ENCODE peak calls at places on chromosomes 11 and 22, in four cellular contexts. O is HCT116, Z is adrenal gland, N is suprapubic skin. I is an unnamed sample.

GRCh38 chr11:35063453-35063852 is 75.5 kb upstream of the CD44 start:
- DNase-seq in O (no peak), Z (no peak), N (no peak), I (no peak)

GRCh38 chr11:26936109-26936508 is 57.8 kb upstream of the FIBIN start:
- DNase-seq in O (no peak), Z (no peak), N (no peak), I (no peak)

GRCh38 chr11:119721129-119722120 is 7.6 kb downstream of the NECTIN1 start:
- DNase-seq in O (no peak), Z (peak; percentile 48), N (no peak), I (peak; percentile 51)

GRCh38 chr22:47164514-47165337 is 402.3 kb downstream of the TBC1D22A start:
- DNase-seq in O (no peak), Z (peak; percentile 25), N (peak; percentile 67), I (no peak)

GRCh38 chr22:44578115-44578457 is 80.1 kb upstream of the RTL6 start:
- DNase-seq in O (no peak), Z (no peak), N (no peak), I (no peak)

GRCh38 chr11:71311928-71312510 is 59.6 kb upstream of the SHANK2 start:
- DNase-seq in O (no peak), Z (no peak), N (peak; percentile 12), I (no peak)

GRCh38 chr11:57513911-57514537 is 1.5 kb downstream of the SLC43A1 start:
- DNase-seq in O (no peak), Z (peak; percentile 64), N (no peak), I (no peak)

GRCh38 chr11:2898366-2899079 is 12.9 kb upstream of the CDKN1C start:
- DNase-seq in O (no peak), Z (peak; percentile 85), N (no peak), I (peak; percentile 95)

DNA sequence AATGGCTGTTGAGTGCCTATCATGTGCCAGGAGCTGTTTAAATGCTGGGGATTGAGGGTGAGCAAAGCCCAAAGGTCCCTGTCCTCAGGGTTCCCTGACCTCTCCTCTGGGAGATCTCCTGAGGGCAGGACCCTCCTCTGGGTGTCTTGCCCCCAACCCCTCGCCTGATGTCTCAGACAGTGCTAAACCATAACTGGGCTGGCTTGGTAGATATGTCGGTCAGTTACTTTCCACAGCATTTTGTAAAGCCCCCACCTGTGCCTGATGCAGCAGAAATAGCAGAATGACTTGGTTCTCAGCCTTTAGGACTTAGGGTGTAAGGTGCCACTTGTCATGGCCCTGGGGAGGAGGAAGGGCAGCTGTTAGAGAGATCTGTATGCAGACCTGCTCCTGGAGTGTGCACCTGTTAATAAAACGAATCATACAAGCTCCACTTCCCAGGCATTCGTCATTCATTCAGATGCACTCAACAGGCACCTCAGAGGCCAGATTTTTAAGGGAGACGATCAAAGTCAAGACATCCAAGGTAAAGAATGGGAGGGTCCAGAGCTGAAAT is 88.1 kb downstream of the TP53I11 start:
- DNase-seq in O (no peak), Z (no peak), N (no peak), I (no peak)
- TF ChIP-seq POLR2A in O (no peak), Z (no peak), N (no peak), I (no peak)

DNA sequence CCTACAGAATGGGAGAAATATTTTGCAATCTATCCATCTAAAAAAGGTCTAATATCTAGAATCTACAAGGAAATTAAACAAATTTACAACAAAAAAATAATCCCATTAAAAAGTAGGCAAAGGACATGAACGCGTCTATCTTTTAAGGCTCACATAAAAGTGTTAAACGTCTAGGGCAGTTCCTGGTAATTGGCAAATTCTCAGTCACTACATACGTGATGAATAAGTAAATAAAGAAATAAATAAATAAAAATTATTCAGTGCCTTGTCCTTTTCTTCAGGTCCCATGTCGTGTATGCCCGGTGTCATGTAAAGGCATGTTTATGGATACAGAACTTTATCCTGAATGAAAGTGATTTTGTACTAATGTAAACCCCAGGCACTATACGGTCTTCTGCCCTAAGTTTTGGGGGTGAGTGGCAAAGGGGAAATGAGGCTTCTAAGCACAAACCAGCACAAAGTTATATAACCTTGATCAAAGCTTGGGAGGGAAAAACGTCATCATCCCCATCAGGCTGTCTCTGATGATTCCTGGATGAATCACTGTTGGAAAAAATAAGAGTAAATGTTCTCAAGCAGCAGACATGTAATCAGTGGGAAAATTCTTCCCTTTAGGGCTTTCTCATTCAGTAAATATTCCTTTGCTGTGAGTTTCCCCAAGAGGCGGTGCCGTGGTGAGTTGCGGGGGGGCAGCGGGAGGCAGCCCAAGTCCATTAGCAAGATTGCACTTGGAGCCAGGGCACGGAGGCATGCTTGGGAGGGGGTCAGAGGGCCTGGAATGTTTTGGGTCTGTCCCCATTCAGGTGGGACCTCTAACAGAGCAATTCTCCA is 30.4 kb upstream of the MICAL2 start:
- DNase-seq in O (peak; percentile 79), Z (peak; percentile 35), N (peak; percentile 83), I (no peak)
- TF ChIP-seq POLR2A in O (no peak), Z (no peak), N (no peak), I (no peak)

GRCh38 chr11:65962136-65962564 is 616 bp downstream of the SART1 start:
- DNase-seq in O (no peak), Z (no peak), N (no peak), I (no peak)

GRCh38 chr11:65958306-65958705 is 3.2 kb upstream of the SART1 start:
- DNase-seq in O (no peak), Z (no peak), N (no peak), I (no peak)

GRCh38 chr11:65958774-65959420 is 2.6 kb upstream of the SART1 start:
- DNase-seq in O (no peak), Z (no peak), N (no peak), I (no peak)

GRCh38 chr11:65960824-65961266 is 689 bp upstream of the SART1 start:
- DNase-seq in O (no peak), Z (no peak), N (no peak), I (no peak)

DNA sequence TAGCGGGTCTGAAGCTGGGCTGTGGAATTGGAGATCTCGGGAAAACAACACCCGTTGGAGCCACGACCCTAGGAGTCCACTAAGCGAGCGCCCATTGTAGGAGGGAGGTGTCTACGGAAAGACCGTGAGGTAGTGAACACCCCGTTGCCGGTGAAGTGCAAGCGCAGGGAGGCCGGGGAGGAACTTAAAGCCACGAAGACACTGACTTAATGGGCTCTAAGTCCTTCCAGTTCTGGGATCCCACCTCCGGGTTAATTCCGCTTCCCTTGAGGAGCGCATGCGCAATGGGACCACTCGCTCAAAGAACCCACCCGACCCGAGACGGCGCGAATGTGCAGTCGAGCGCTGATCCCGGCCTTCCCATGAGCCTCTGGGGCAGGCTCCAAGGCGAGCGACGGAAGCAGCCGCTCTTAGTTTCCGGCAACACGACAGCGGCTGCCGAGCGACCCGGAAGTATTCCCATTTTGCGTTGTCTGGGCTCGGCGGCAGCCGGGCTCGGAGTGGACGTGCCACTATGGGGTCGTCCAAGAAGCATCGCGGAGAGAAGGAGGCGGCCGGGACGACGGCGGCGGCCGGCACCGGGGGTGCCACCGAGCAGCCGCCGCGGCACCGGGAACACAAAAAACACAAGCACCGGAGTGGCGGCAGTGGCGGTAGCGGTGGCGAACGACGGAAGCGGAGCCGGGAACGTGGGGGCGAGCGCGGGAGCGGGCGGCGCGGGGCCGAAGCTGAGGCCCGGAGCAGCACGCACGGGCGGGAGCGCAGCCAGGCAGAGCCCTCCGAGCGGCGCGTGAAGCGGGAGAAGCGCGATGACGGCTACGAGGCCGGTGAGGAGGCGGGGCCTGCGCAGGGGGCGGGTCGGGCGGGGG is at the start of gene SART1:
- DNase-seq in O (peak; percentile 95), Z (peak; percentile 98), N (peak; percentile 99), I (peak; percentile 99)
- TF ChIP-seq POLR2A in O (peak; percentile 71), Z (peak; percentile 54), N (no peak), I (no peak)

GRCh38 chr11:60984616-60985015 is 13.1 kb downstream of the CD6 start:
- DNase-seq in O (no peak), Z (no peak), N (no peak), I (no peak)

GRCh38 chr11:60985501-60985900 is 14.0 kb downstream of the CD6 start:
- DNase-seq in O (no peak), Z (no peak), N (no peak), I (no peak)

GRCh38 chr11:60984149-60984548 is 12.7 kb downstream of the CD6 start:
- DNase-seq in O (no peak), Z (no peak), N (no peak), I (no peak)

GRCh38 chr11:60987577-60988277 is 16.2 kb downstream of the CD6 start:
- DNase-seq in O (no peak), Z (no peak), N (no peak), I (no peak)

DNA sequence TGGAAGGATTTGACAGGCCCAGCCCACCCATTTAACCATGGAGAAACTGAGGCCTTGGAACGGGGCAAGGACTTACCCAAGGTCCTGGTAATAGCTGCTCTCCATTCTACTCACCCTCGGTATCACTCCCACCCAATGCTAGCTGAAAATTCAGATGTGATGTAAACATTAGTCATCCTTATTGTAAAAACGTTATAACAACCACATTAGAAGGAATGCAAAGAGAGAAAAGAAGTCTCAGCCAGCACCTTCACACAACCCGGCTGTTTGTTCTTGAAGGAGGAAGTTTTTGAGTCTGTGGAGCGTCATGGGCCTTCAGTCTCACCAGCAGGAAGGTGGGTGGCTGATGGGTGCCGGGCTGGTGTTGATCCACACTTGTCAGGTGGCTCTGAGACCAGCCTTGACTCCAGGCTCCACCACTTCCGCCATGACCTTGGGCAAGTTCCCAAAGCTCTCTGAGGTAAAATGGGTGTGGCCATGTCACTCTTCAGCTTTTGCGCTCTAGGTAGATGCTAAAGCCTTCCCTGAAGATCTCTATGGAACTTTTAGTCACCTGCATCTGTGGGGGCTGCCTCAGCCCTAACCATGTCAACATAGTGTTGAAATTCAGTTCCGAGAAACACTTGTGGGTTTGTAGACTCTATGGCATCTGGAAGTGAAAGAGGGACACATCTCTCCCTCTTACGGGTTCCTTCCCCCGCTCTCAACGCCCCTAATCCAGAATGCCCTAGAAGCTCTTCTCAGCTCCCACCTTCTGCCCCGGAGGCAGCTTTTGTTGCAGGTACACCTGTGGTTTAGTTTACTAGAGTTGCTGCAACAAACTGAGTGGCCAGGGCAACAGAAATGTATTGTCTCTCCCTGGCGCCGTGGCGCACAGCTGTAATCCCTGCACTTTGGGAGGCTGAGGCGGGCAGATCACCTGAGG is 14.8 kb downstream of the CD6 start:
- DNase-seq in O (no peak), Z (peak; percentile 27), N (no peak), I (peak; percentile 54)
- TF ChIP-seq POLR2A in O (no peak), Z (no peak), N (no peak), I (no peak)

GRCh38 chr11:47714554-47715081 is 551 bp downstream of the AGBL2 start:
- DNase-seq in O (no peak), Z (peak; percentile 25), N (no peak), I (no peak)

GRCh38 chr11:47711225-47711624 is 3.9 kb downstream of the AGBL2 start:
- DNase-seq in O (no peak), Z (no peak), N (no peak), I (no peak)

GRCh38 chr11:47711816-47712215 is 3.4 kb downstream of the AGBL2 start:
- DNase-seq in O (no peak), Z (peak; percentile 73), N (no peak), I (no peak)

GRCh38 chr11:47716692-47717091 is 1.5 kb upstream of the AGBL2 start:
- DNase-seq in O (no peak), Z (no peak), N (no peak), I (no peak)

GRCh38 chr11:47715082-47715669 is at the start of gene AGBL2:
- DNase-seq in O (no peak), Z (peak; percentile 73), N (peak; percentile 92), I (peak; percentile 39)
- TF ChIP-seq POLR2A in O (no peak), Z (no peak), N (peak; percentile 29), I (peak; percentile 82)

DNA sequence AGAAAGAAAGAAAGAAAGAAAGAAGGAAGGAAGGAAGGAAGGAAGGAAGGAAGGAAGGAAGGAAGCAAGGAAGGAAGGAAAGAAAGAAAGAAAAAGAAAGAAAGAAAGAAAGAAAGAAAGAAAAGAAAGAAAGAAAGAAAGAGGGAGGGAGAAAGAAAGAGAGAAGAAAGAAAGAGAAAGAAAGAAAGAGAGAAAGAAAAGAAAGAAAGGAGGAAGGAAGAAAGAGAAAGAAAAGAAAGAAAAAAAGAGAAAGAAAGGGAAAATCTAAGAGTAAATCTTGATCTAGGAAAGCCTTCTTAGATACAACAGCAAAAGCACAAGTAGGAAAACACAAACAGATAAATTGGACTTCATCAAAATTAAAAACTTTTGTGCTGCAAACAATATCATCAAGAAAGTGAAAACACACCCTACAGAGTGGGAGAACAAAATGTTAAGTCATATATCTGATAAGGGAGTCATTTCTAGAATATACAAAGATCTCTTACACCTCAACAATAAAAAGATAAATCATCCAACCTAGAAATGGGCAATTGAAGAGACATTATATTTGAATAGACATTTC is 116.8 kb upstream of the FGF3 start:
- DNase-seq in O (no peak), Z (no peak), N (no peak), I (no peak)
- TF ChIP-seq POLR2A in O (no peak), Z (no peak), N (no peak), I (no peak)